ENCODE peak calls at places on chromosomes 5 and 9, in seven cellular contexts. C is C1 segment of cervical spinal cord, E is globus pallidus, D is kidney epithelial cell, W is Right ventricle myocardium inferior, G is OCI-LY7, B is NCI-H774. S is an unnamed sample.

GRCh38 chr9:31323726-31324444 is 1060.6 kb upstream of the ACO1 start:
- DNase-seq in C (no peak), E (no peak), D (no peak), W (no peak), G (peak), B (no peak), S (no peak)

GRCh38 chr5:158140120-158140778 is 281.3 kb upstream of the CLINT1 start:
- DNase-seq in C (no peak), E (no peak), D (no peak), W (no peak), G (no peak), B (no peak), S (no peak)

GRCh38 chr5:33468811-33469435 is 28.2 kb downstream of the TARS1 start:
- DNase-seq in C (no peak), E (no peak), D (no peak), W (no peak), G (no peak), B (no peak), S (no peak)

GRCh38 chr5:54803381-54804025 is 181.9 kb downstream of the ESM1 start:
- DNase-seq in C (no peak), E (no peak), D (no peak), W (no peak), G (no peak), B (no peak), S (no peak)

GRCh38 chr5:129904102-129904666 is at the start of gene CHSY3:
- DNase-seq in C (peak), E (peak), D (peak), W (peak), G (no peak), B (peak), S (no peak)

GRCh38 chr5:33855396-33855795 is 36.4 kb downstream of the ADAMTS12 start:
- DNase-seq in C (no peak), E (no peak), D (no peak), W (no peak), G (no peak), B (no peak), S (no peak)

GRCh38 chr9:133758228-133758627 is 20.1 kb upstream of the SARDH start:
- DNase-seq in C (no peak), E (no peak), D (no peak), W (no peak), G (no peak), B (no peak), S (no peak)

GRCh38 chr5:68688547-68688946 is 405.3 kb upstream of the SLC30A5 start:
- DNase-seq in C (no peak), E (no peak), D (no peak), W (no peak), G (no peak), B (no peak), S (no peak)

GRCh38 chr5:116494784-116495480 is 79.7 kb downstream of the SEMA6A start:
- DNase-seq in C (no peak), E (no peak), D (peak), W (no peak), G (peak), B (no peak), S (no peak)

GRCh38 chr5:124948062-124948753 is 201.8 kb upstream of the ZNF608 start:
- DNase-seq in C (no peak), E (no peak), D (no peak), W (no peak), G (no peak), B (peak), S (no peak)

GRCh38 chr5:171681667-171682066 is 104.0 kb upstream of the SMIM23 start:
- DNase-seq in C (no peak), E (no peak), D (no peak), W (no peak), G (no peak), B (no peak), S (no peak)

GRCh38 chr5:90015584-90016018 is 394.0 kb downstream of the CETN3 start:
- DNase-seq in C (no peak), E (peak), D (no peak), W (no peak), G (no peak), B (no peak), S (no peak)

GRCh38 chr5:151699071-151699901 is 12.6 kb upstream of the SPARC start:
- DNase-seq in C (peak), E (no peak), D (peak), W (peak), G (no peak), B (no peak), S (no peak)

GRCh38 chr5:168317521-168318147 is 26.2 kb downstream of the WWC1 start:
- DNase-seq in C (no peak), E (no peak), D (peak), W (no peak), G (no peak), B (peak), S (peak)

GRCh38 chr5:121949885-121950284 is 11.9 kb upstream of the SRFBP1 start:
- DNase-seq in C (no peak), E (peak), D (no peak), W (no peak), G (peak), B (peak), S (peak)

GRCh38 chr5:107104774-107105050 is 566.0 kb downstream of the EFNA5 start:
- DNase-seq in C (no peak), E (no peak), D (peak), W (no peak), G (peak), B (no peak), S (peak)

GRCh38 chr5:15525679-15526275 is 25.8 kb downstream of the FBXL7 start:
- DNase-seq in C (no peak), E (no peak), D (no peak), W (no peak), G (no peak), B (no peak), S (no peak)

GRCh38 chr9:95981741-95982390 is 106.4 kb downstream of the ERCC6L2 start:
- DNase-seq in C (no peak), E (no peak), D (no peak), W (no peak), G (peak), B (no peak), S (peak)

GRCh38 chr5:95843733-95844223 is 21.3 kb upstream of the GLRX start:
- DNase-seq in C (no peak), E (no peak), D (no peak), W (no peak), G (no peak), B (no peak), S (no peak)

GRCh38 chr5:119470851-119471451 is 18.7 kb downstream of the HSD17B4 start:
- DNase-seq in C (no peak), E (peak), D (no peak), W (no peak), G (peak), B (peak), S (no peak)

GRCh38 chr5:168342151-168342825 is 50.8 kb downstream of the WWC1 start:
- DNase-seq in C (no peak), E (no peak), D (no peak), W (no peak), G (no peak), B (no peak), S (no peak)